ENCODE peak calls at places on chromosomes 16 and 17, in seven cellular contexts. K is A549, I is transverse colon, V is B cell, P is endodermal cell, D is thyroid gland, B is IMR-90. S is an unnamed sample.

GRCh38 chr17:4542003-4542725 is 13.0 kb downstream of the MYBBP1A start:
- DNase-seq in B (no peak), I (no peak), V (no peak), D (no peak), K (no peak), P (no peak), S (no peak)

GRCh38 chr16:56608043-56608875 is at the start of gene MT2A:
- DNase-seq in I (peak; percentile 96), D (peak; percentile 97), P (peak; percentile 93), K (peak; percentile 92), V (peak; percentile 91), B (peak; percentile 97), S (peak; percentile 91)

GRCh38 chr17:49850772-49851386 is 3.0 kb upstream of the TAC4 start:
- DNase-seq in K (no peak), P (peak; percentile 76), B (no peak), I (no peak), V (no peak), D (peak; percentile 37), S (no peak)

GRCh38 chr16:56931253-56931768 is 631 bp upstream of the HERPUD1 start:
- DNase-seq in B (no peak), K (no peak), I (peak; percentile 82), D (no peak), P (no peak), V (peak; percentile 85), S (no peak)

GRCh38 chr16:57615813-57616212 is 12.6 kb upstream of the ADGRG1 start:
- DNase-seq in V (no peak), B (no peak), I (no peak), D (no peak), P (peak; percentile 31), K (no peak), S (no peak)

GRCh38 chr17:2405247-2405926 is 4.5 kb upstream of the MNT start:
- DNase-seq in D (no peak), V (no peak), I (no peak), K (no peak), P (peak; percentile 46), B (peak; percentile 94), S (no peak)

GRCh38 chr17:63780507-63780906 is 6.5 kb downstream of the DDX42 start:
- DNase-seq in P (no peak), D (no peak), V (no peak), K (no peak), B (peak; percentile 38), I (no peak), S (no peak)

GRCh38 chr17:59756236-59756818 is 48.9 kb downstream of the VMP1 start:
- DNase-seq in D (no peak), B (peak; percentile 74), K (peak; percentile 69), P (no peak), V (no peak), I (no peak), S (no peak)

GRCh38 chr17:7130626-7131467 is 16.2 kb upstream of the ASGR2 start:
- DNase-seq in I (no peak), D (no peak), P (peak; percentile 76), B (no peak), V (peak; percentile 46), K (no peak), S (no peak)

GRCh38 chr17:65533855-65534457 is 27.5 kb downstream of the AXIN2 start:
- DNase-seq in D (peak; percentile 65), P (no peak), K (no peak), I (no peak), B (no peak), V (no peak), S (no peak)

GRCh38 chr16:54654429-54654828 is 276.2 kb upstream of the IRX5 start:
- DNase-seq in I (no peak), V (no peak), D (no peak), P (no peak), B (no peak), K (no peak), S (no peak)

GRCh38 chr16:78516006-78516405 is 416.6 kb downstream of the WWOX start:
- DNase-seq in V (no peak), B (no peak), P (no peak), K (no peak), D (no peak), I (no peak), S (no peak)

GRCh38 chr17:28481081-28481571 is 7.7 kb downstream of the SLC13A2 start:
- DNase-seq in K (no peak), V (no peak), P (no peak), I (no peak), B (no peak), D (peak; percentile 86), S (no peak)

GRCh38 chr17:67443931-67444597 is 67.0 kb downstream of the PITPNC1 start:
- DNase-seq in V (no peak), P (no peak), K (no peak), I (no peak), D (no peak), B (peak; percentile 43), S (no peak)

GRCh38 chr16:84209989-84210388 is 19.0 kb downstream of the ADAD2 start:
- DNase-seq in D (no peak), I (no peak), P (no peak), B (peak; percentile 15), K (no peak), V (no peak), S (no peak)

GRCh38 chr16:79589495-79590134 is 10.9 kb downstream of the MAF start:
- DNase-seq in K (no peak), B (no peak), D (peak; percentile 34), I (no peak), P (peak; percentile 64), V (no peak), S (no peak)

GRCh38 chr17:6088141-6088540 is 18.0 kb downstream of the WSCD1 start:
- DNase-seq in B (no peak), V (no peak), D (no peak), I (no peak), P (no peak), K (no peak), S (no peak)

GRCh38 chr17:77479372-77479781 is 338.6 kb downstream of the SEC14L1 start:
- DNase-seq in I (no peak), K (no peak), B (no peak), P (peak; percentile 82), D (no peak), V (no peak), S (no peak)

GRCh38 chr17:43434902-43435319 is 36.1 kb downstream of the ARL4D start:
- DNase-seq in D (peak; percentile 72), I (no peak), P (no peak), V (no peak), B (no peak), K (no peak), S (no peak)

GRCh38 chr16:11665071-11665491 is 3.2 kb upstream of the SNN start:
- DNase-seq in P (peak; percentile 68), K (no peak), I (no peak), D (no peak), B (no peak), V (no peak), S (no peak)

GRCh38 chr16:30858829-30859423 is 35.0 kb downstream of the BCL7C start:
- DNase-seq in B (no peak), D (no peak), V (no peak), I (no peak), K (no peak), P (no peak), S (no peak)

GRCh38 chr17:18963126-18964017 is 11.4 kb downstream of the SLC5A10 start:
- DNase-seq in P (no peak), K (no peak), I (peak; percentile 52), D (no peak), V (no peak), B (peak; percentile 50), S (no peak)

DNA sequence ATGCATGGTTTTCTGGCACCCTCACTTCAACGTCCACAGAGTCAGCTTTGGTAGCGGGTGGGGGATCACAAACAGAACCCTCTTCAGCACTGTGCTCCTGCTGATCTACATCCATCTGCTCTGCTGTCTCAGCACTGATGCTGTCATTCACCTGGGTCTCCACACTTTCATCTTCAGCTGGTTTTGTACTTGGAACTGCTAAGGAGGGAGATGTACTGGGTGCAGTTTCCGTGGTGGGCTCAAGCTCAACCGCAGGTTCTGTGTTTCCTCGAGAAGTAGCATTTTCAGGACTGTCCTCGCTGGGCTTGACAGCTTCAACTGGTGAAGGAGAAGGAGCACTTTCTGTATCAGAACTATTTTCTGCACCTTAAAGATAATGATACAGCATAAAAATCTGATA is 101.8 kb downstream of the TTC19 start:
- DNase-seq in I (no peak), D (no peak), B (no peak), V (no peak), K (no peak), P (no peak), S (no peak)
- TF ChIP-seq CTCF in I (no peak), D (no peak), B (no peak), V (no peak), K (no peak), P (no peak), S (no peak)

DNA sequence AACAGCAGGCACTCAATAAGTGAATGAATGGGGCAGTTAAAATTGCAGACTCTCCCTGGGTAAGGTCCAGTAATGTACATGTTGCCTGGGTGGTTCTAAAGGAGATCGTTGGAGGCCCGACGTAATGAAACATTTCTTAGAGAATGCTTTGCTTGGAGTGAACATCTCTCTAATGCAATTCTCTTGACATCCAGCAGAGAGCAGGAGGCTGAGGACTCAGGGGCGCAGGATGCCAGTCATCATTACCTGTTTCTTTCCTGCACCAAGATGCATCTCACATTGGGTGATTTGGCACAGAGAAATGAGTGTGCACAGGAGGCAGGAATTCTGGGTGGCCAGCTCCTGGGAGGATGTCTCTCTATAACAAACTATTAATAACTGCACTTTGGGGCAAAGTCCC is 130.3 kb upstream of the RBBP6 start:
- DNase-seq in K (peak; percentile 50), V (no peak), I (no peak), D (no peak), P (peak; percentile 60), B (no peak), S (no peak)
- TF ChIP-seq CTCF in K (peak; percentile 22), V (no peak), I (no peak), D (no peak), P (peak; percentile 71), B (no peak), S (no peak)

DNA sequence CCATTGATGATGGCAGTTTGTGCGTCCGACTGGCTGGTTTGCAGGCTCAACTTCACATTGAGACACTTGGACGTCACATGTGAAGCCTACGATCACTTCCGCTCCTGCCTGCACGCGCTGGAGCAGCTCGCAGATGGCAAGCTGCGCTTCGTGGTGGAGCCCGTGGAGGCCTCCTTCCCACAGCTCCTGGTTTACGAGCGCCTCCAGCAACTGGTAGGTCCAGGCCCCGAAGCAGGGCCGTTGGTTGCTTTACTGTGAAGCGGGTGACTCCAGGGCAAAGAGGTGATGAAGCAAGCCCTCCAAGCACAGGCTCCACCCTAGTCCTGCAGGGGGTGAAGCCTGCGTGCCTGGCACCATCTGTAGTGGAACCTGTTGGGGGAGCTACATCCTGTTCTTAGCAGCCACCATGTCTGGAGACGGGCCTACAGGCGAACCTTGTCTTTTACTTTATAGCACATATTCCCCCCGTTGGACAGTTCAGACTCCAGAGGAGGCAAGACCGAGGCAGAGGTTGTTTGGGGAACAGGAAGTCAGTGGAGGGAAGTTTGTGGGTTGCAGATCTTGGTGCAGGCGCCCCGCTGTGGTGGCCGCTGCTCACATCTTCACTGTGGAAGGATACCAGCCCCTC is 23.1 kb downstream of the METTL22 start:
- DNase-seq in B (no peak), K (no peak), D (no peak), I (no peak), V (no peak), P (no peak), S (no peak)
- TF ChIP-seq CTCF in B (no peak), K (no peak), D (no peak), I (no peak), V (no peak), P (no peak), S (no peak)

GRCh38 chr16:50539822-50540710 is 8.1 kb upstream of the NKD1 start:
- DNase-seq in B (no peak), P (peak; percentile 76), V (no peak), K (no peak), I (no peak), D (no peak), S (no peak)
- TF ChIP-seq CTCF in B (no peak), P (peak; percentile 68), V (no peak), K (no peak), I (no peak), D (no peak), S (no peak)